ENCODE peak calls at places on chromosomes 11 and 22, in nine cellular contexts. One of them, this sample, is unnamed. For H3K9me3, the result is how much of the 10 kb centered on the place peaks cover.

GRCh38 chr22:49965291-49966040 is 4.9 kb downstream of the PIM3 start:
- DNase-seq in PC-9: no peak
- DNase-seq in colonic mucosa: peak
- DNase-seq in left ventricle myocardium inferior: peak
- DNase-seq in Peyer's patch: peak
- DNase-seq in AG04450: no peak
- DNase-seq in SK-N-SH: peak
- DNase-seq in aorta: peak
- DNase-seq in IMR-90: no peak
- DNase-seq in this sample: no peak

GRCh38 chr11:27761356-27761755 is 61.1 kb upstream of the BDNF start:
- DNase-seq in PC-9: no peak
- DNase-seq in colonic mucosa: no peak
- DNase-seq in left ventricle myocardium inferior: no peak
- DNase-seq in Peyer's patch: no peak
- DNase-seq in AG04450: no peak
- DNase-seq in SK-N-SH: no peak
- DNase-seq in aorta: no peak
- DNase-seq in IMR-90: no peak
- DNase-seq in this sample: peak

GRCh38 chr11:733072-733471 is 14.2 kb upstream of the TALDO1 start:
- DNase-seq in PC-9: no peak
- DNase-seq in colonic mucosa: no peak
- DNase-seq in left ventricle myocardium inferior: no peak
- DNase-seq in Peyer's patch: no peak
- DNase-seq in AG04450: no peak
- DNase-seq in SK-N-SH: no peak
- DNase-seq in aorta: no peak
- DNase-seq in IMR-90: no peak
- DNase-seq in this sample: no peak

GRCh38 chr22:43002198-43002577 is 12.8 kb downstream of the PACSIN2 start:
- DNase-seq in PC-9: peak
- DNase-seq in colonic mucosa: no peak
- DNase-seq in left ventricle myocardium inferior: no peak
- DNase-seq in Peyer's patch: no peak
- DNase-seq in AG04450: peak
- DNase-seq in SK-N-SH: no peak
- DNase-seq in aorta: no peak
- DNase-seq in IMR-90: peak
- DNase-seq in this sample: peak

GRCh38 chr11:71301046-71301857 is 48.9 kb upstream of the SHANK2 start:
- DNase-seq in PC-9: no peak
- DNase-seq in colonic mucosa: peak
- DNase-seq in left ventricle myocardium inferior: no peak
- DNase-seq in Peyer's patch: peak
- DNase-seq in AG04450: no peak
- DNase-seq in SK-N-SH: no peak
- DNase-seq in aorta: no peak
- DNase-seq in IMR-90: no peak
- DNase-seq in this sample: no peak

GRCh38 chr22:43884600-43885318 is 7.1 kb downstream of the PNPLA5 start:
- DNase-seq in PC-9: no peak
- DNase-seq in colonic mucosa: peak
- DNase-seq in left ventricle myocardium inferior: peak
- DNase-seq in Peyer's patch: peak
- DNase-seq in AG04450: no peak
- DNase-seq in SK-N-SH: peak
- DNase-seq in aorta: peak
- DNase-seq in IMR-90: peak
- DNase-seq in this sample: peak

GRCh38 chr22:37454857-37455686 is 27.8 kb upstream of the ELFN2 start:
- DNase-seq in PC-9: peak
- DNase-seq in colonic mucosa: no peak
- DNase-seq in left ventricle myocardium inferior: no peak
- DNase-seq in Peyer's patch: no peak
- DNase-seq in AG04450: no peak
- DNase-seq in SK-N-SH: no peak
- DNase-seq in aorta: no peak
- DNase-seq in IMR-90: peak
- DNase-seq in this sample: peak

GRCh38 chr11:119157088-119157487 is 8.2 kb downstream of the ABCG4 start:
- DNase-seq in PC-9: peak
- DNase-seq in colonic mucosa: no peak
- DNase-seq in left ventricle myocardium inferior: no peak
- DNase-seq in Peyer's patch: no peak
- DNase-seq in AG04450: no peak
- DNase-seq in SK-N-SH: peak
- DNase-seq in aorta: no peak
- DNase-seq in IMR-90: no peak
- DNase-seq in this sample: no peak

GRCh38 chr11:130209128-130209932 is 49.7 kb downstream of the ST14 start:
- DNase-seq in PC-9: no peak
- DNase-seq in colonic mucosa: peak
- DNase-seq in left ventricle myocardium inferior: no peak
- DNase-seq in Peyer's patch: peak
- DNase-seq in AG04450: no peak
- DNase-seq in SK-N-SH: peak
- DNase-seq in aorta: no peak
- DNase-seq in IMR-90: no peak
- DNase-seq in this sample: no peak

GRCh38 chr11:132464939-132465338 is 1067.4 kb downstream of the OPCML start:
- DNase-seq in PC-9: no peak
- DNase-seq in colonic mucosa: no peak
- DNase-seq in left ventricle myocardium inferior: no peak
- DNase-seq in Peyer's patch: no peak
- DNase-seq in AG04450: no peak
- DNase-seq in SK-N-SH: no peak
- DNase-seq in aorta: no peak
- DNase-seq in IMR-90: no peak
- DNase-seq in this sample: no peak
- H3K4me3 ChIP-seq in PC-9: no peak
- H3K4me3 ChIP-seq in colonic mucosa: no peak
- H3K4me3 ChIP-seq in left ventricle myocardium inferior: no peak
- H3K4me3 ChIP-seq in Peyer's patch: no peak
- H3K4me3 ChIP-seq in AG04450: no peak
- H3K4me3 ChIP-seq in SK-N-SH: no peak
- H3K4me3 ChIP-seq in aorta: no peak
- H3K4me3 ChIP-seq in IMR-90: no peak
- H3K4me3 ChIP-seq in this sample: no peak

DNA sequence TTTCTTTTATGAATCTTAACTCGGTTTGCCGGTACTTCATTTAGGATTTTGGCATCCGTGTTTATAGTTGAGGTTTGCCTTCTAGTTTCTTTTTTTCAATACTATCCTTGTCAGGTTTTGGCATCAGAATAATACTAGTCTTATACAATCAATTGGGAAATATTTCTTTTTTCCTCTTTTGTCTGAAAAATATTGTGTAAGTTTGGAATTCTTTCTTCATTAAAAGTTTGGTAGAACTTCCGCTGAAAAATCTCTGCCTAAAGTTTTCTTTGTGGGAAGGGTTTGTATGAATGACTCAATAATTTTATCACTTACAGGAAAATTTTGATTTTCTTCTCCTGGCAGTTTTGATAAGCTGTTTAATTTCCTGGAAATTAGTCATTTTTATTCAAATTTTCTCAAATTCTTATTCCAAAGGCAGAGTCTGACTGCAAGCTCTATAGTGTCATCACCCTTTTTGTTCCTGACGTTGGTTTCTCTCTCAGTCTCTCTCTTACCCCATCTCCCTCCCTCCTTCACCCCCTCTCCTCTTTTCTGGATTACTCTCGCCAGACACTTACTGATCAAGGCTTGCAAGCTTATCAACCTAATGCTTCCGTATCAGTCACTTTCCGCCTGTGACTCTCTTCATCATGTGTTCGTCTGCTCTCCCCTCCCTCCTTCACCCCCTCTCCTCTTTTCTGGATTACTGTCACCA is 555.7 kb downstream of the TBC1D22A start:
- DNase-seq in PC-9: no peak
- DNase-seq in colonic mucosa: no peak
- DNase-seq in left ventricle myocardium inferior: no peak
- DNase-seq in Peyer's patch: no peak
- DNase-seq in AG04450: no peak
- DNase-seq in SK-N-SH: no peak
- DNase-seq in aorta: no peak
- DNase-seq in IMR-90: no peak
- DNase-seq in this sample: no peak
- H3K9me3 ChIP-seq in PC-9: under half
- H3K9me3 ChIP-seq in colonic mucosa: under half
- H3K9me3 ChIP-seq in left ventricle myocardium inferior: under half
- H3K9me3 ChIP-seq in Peyer's patch: under half
- H3K9me3 ChIP-seq in AG04450: under half
- H3K9me3 ChIP-seq in SK-N-SH: under half
- H3K9me3 ChIP-seq in aorta: under half
- H3K9me3 ChIP-seq in IMR-90: under half
- H3K9me3 ChIP-seq in this sample: under half

GRCh38 chr11:111540921-111541208 is 345 bp downstream of the LAYN start:
- DNase-seq in PC-9: no peak
- DNase-seq in colonic mucosa: no peak
- DNase-seq in left ventricle myocardium inferior: no peak
- DNase-seq in Peyer's patch: peak
- DNase-seq in AG04450: no peak
- DNase-seq in SK-N-SH: no peak
- DNase-seq in aorta: no peak
- DNase-seq in IMR-90: no peak
- DNase-seq in this sample: no peak

GRCh38 chr11:111542606-111543275 is 2.2 kb downstream of the LAYN start:
- DNase-seq in PC-9: peak
- DNase-seq in colonic mucosa: no peak
- DNase-seq in left ventricle myocardium inferior: no peak
- DNase-seq in Peyer's patch: no peak
- DNase-seq in AG04450: no peak
- DNase-seq in SK-N-SH: peak
- DNase-seq in aorta: no peak
- DNase-seq in IMR-90: no peak
- DNase-seq in this sample: no peak

GRCh38 chr11:111540114-111540920 is at the start of gene LAYN:
- DNase-seq in PC-9: no peak
- DNase-seq in colonic mucosa: peak
- DNase-seq in left ventricle myocardium inferior: peak
- DNase-seq in Peyer's patch: peak
- DNase-seq in AG04450: no peak
- DNase-seq in SK-N-SH: peak
- DNase-seq in aorta: peak
- DNase-seq in IMR-90: peak
- DNase-seq in this sample: peak

GRCh38 chr11:111539426-111540113 is 950 bp upstream of the LAYN start:
- DNase-seq in PC-9: no peak
- DNase-seq in colonic mucosa: no peak
- DNase-seq in left ventricle myocardium inferior: no peak
- DNase-seq in Peyer's patch: no peak
- DNase-seq in AG04450: no peak
- DNase-seq in SK-N-SH: no peak
- DNase-seq in aorta: no peak
- DNase-seq in IMR-90: no peak
- DNase-seq in this sample: no peak

DNA sequence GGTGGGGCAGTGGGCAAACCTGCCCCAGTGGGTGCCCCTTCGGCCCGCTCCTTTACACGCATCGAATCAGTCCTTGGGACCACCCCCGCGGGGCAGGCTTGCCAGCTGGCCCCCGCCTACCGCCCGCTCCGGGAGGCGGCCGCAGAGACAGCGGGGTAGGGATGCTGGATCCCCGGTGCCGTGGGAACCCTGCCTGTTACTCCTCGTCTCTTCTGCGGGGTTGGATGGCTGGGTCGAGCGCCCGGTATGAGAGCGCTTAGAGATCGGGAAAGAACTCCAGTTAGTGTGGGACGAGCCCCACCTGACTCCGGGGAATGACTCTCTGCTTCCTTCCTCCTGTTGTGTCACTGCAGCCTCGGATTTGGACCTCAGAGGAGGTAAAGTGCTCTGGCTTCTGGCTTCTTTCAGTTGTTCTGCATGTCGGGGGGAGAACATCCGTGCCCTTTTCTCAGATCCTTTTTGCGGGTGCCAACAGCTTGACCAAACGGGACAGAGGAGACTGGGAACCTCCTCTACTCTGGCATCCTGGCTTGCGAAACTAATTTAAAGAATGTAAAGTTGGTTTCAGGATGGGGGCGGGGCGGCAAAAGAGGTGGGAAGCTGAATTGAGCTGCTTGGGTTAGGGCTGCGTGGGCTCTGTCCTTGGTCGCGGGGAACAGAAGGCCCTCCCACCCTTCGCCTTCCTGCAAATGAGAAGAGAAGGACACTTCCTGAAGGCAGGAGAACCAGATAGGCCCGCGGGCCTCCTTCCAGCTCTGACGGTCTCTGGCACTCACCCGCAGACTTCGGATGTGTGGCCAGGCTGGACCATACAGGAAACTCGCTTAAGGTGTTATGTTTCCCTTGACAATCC is 915 bp downstream of the LAYN start:
- DNase-seq in PC-9: no peak
- DNase-seq in colonic mucosa: peak
- DNase-seq in left ventricle myocardium inferior: peak
- DNase-seq in Peyer's patch: no peak
- DNase-seq in AG04450: peak
- DNase-seq in SK-N-SH: peak
- DNase-seq in aorta: peak
- DNase-seq in IMR-90: peak
- DNase-seq in this sample: peak
- H3K4me3 ChIP-seq in PC-9: peak
- H3K4me3 ChIP-seq in colonic mucosa: peak
- H3K4me3 ChIP-seq in left ventricle myocardium inferior: peak
- H3K4me3 ChIP-seq in Peyer's patch: peak
- H3K4me3 ChIP-seq in AG04450: peak
- H3K4me3 ChIP-seq in SK-N-SH: peak
- H3K4me3 ChIP-seq in aorta: peak
- H3K4me3 ChIP-seq in IMR-90: peak
- H3K4me3 ChIP-seq in this sample: peak

GRCh38 chr11:2656859-2657258 is 42.9 kb downstream of the KCNQ1OT1 start:
- DNase-seq in PC-9: no peak
- DNase-seq in colonic mucosa: no peak
- DNase-seq in left ventricle myocardium inferior: no peak
- DNase-seq in Peyer's patch: no peak
- DNase-seq in AG04450: no peak
- DNase-seq in SK-N-SH: no peak
- DNase-seq in aorta: no peak
- DNase-seq in IMR-90: no peak
- DNase-seq in this sample: no peak
- H3K9me3 ChIP-seq in PC-9: under half
- H3K9me3 ChIP-seq in colonic mucosa: under half
- H3K9me3 ChIP-seq in left ventricle myocardium inferior: half or more
- H3K9me3 ChIP-seq in Peyer's patch: under half
- H3K9me3 ChIP-seq in AG04450: half or more
- H3K9me3 ChIP-seq in SK-N-SH: under half
- H3K9me3 ChIP-seq in aorta: under half
- H3K9me3 ChIP-seq in IMR-90: half or more
- H3K9me3 ChIP-seq in this sample: under half

This sample was measured in MG63.